ENCODE peak calls at places on chromosomes 4 and X, in ten cellular contexts. One of them, this sample, is unnamed.

GRCh38 chrX:39451061-39451460 is 646.7 kb downstream of the BCOR start:
- DNase-seq in lower lobe of right lung: no peak
- DNase-seq in neural progenitor cell: no peak
- DNase-seq in CD8-positive, alpha-beta T cell: no peak
- DNase-seq in colonic mucosa: no peak
- DNase-seq in ovary: peak; percentile 29
- DNase-seq in heart left ventricle: no peak
- DNase-seq in IMR-90: no peak
- DNase-seq in stomach: no peak
- DNase-seq in right atrium auricular region: no peak
- DNase-seq in this sample: no peak

GRCh38 chrX:63529961-63530360 is 178.8 kb upstream of the SPIN4 start:
- DNase-seq in lower lobe of right lung: no peak
- DNase-seq in neural progenitor cell: no peak
- DNase-seq in CD8-positive, alpha-beta T cell: no peak
- DNase-seq in colonic mucosa: no peak
- DNase-seq in ovary: no peak
- DNase-seq in heart left ventricle: no peak
- DNase-seq in IMR-90: no peak
- DNase-seq in stomach: no peak
- DNase-seq in right atrium auricular region: no peak
- DNase-seq in this sample: no peak

GRCh38 chrX:74449322-74449936 is 28.1 kb downstream of the SLC16A2 start:
- DNase-seq in lower lobe of right lung: no peak
- DNase-seq in neural progenitor cell: no peak
- DNase-seq in CD8-positive, alpha-beta T cell: peak; percentile 60
- DNase-seq in colonic mucosa: no peak
- DNase-seq in ovary: no peak
- DNase-seq in heart left ventricle: no peak
- DNase-seq in IMR-90: peak; percentile 6
- DNase-seq in stomach: peak; percentile 38
- DNase-seq in right atrium auricular region: no peak
- DNase-seq in this sample: peak; percentile 17

GRCh38 chr4:100811046-100811445 is 293.2 kb upstream of the EMCN start:
- DNase-seq in lower lobe of right lung: no peak
- DNase-seq in neural progenitor cell: peak; percentile 74
- DNase-seq in CD8-positive, alpha-beta T cell: no peak
- DNase-seq in colonic mucosa: no peak
- DNase-seq in ovary: no peak
- DNase-seq in heart left ventricle: no peak
- DNase-seq in IMR-90: no peak
- DNase-seq in stomach: no peak
- DNase-seq in right atrium auricular region: no peak
- DNase-seq in this sample: no peak

GRCh38 chr4:139833131-139833930 is 167.7 kb downstream of the MGST2 start:
- DNase-seq in lower lobe of right lung: no peak
- DNase-seq in neural progenitor cell: no peak
- DNase-seq in CD8-positive, alpha-beta T cell: no peak
- DNase-seq in colonic mucosa: no peak
- DNase-seq in ovary: no peak
- DNase-seq in heart left ventricle: no peak
- DNase-seq in IMR-90: no peak
- DNase-seq in stomach: no peak
- DNase-seq in right atrium auricular region: no peak
- DNase-seq in this sample: no peak

GRCh38 chrX:57528670-57529255 is 63.0 kb upstream of the ZXDB start:
- DNase-seq in lower lobe of right lung: no peak
- DNase-seq in neural progenitor cell: peak; percentile 23
- DNase-seq in CD8-positive, alpha-beta T cell: no peak
- DNase-seq in colonic mucosa: peak; percentile 18
- DNase-seq in ovary: no peak
- DNase-seq in heart left ventricle: no peak
- DNase-seq in IMR-90: peak; percentile 1
- DNase-seq in stomach: no peak
- DNase-seq in right atrium auricular region: no peak
- DNase-seq in this sample: no peak

GRCh38 chrX:14913241-14913640 is 40.0 kb downstream of the MOSPD2 start:
- DNase-seq in lower lobe of right lung: no peak
- DNase-seq in neural progenitor cell: no peak
- DNase-seq in CD8-positive, alpha-beta T cell: no peak
- DNase-seq in colonic mucosa: no peak
- DNase-seq in ovary: no peak
- DNase-seq in heart left ventricle: no peak
- DNase-seq in IMR-90: peak; percentile 22
- DNase-seq in stomach: no peak
- DNase-seq in right atrium auricular region: no peak
- DNase-seq in this sample: no peak

GRCh38 chr4:127143460-127144190 is 489.1 kb upstream of the INTU start:
- DNase-seq in lower lobe of right lung: no peak
- DNase-seq in neural progenitor cell: no peak
- DNase-seq in CD8-positive, alpha-beta T cell: no peak
- DNase-seq in colonic mucosa: no peak
- DNase-seq in ovary: no peak
- DNase-seq in heart left ventricle: no peak
- DNase-seq in IMR-90: peak; percentile 77
- DNase-seq in stomach: no peak
- DNase-seq in right atrium auricular region: no peak
- DNase-seq in this sample: peak; percentile 3

GRCh38 chrX:13476384-13476783 is 93.0 kb upstream of the EGFL6 start:
- DNase-seq in lower lobe of right lung: no peak
- DNase-seq in neural progenitor cell: no peak
- DNase-seq in CD8-positive, alpha-beta T cell: no peak
- DNase-seq in colonic mucosa: no peak
- DNase-seq in ovary: no peak
- DNase-seq in heart left ventricle: no peak
- DNase-seq in IMR-90: no peak
- DNase-seq in stomach: no peak
- DNase-seq in right atrium auricular region: no peak
- DNase-seq in this sample: no peak

GRCh38 chr4:121226362-121226761 is 62.2 kb upstream of the TNIP3 start:
- DNase-seq in lower lobe of right lung: no peak
- DNase-seq in neural progenitor cell: peak; percentile 37
- DNase-seq in CD8-positive, alpha-beta T cell: no peak
- DNase-seq in colonic mucosa: no peak
- DNase-seq in ovary: no peak
- DNase-seq in heart left ventricle: no peak
- DNase-seq in IMR-90: no peak
- DNase-seq in stomach: no peak
- DNase-seq in right atrium auricular region: no peak
- DNase-seq in this sample: no peak

GRCh38 chr4:175127314-175127713 is 209.2 kb downstream of the ADAM29 start:
- DNase-seq in lower lobe of right lung: no peak
- DNase-seq in neural progenitor cell: no peak
- DNase-seq in CD8-positive, alpha-beta T cell: no peak
- DNase-seq in colonic mucosa: no peak
- DNase-seq in ovary: no peak
- DNase-seq in heart left ventricle: no peak
- DNase-seq in IMR-90: peak; percentile 35
- DNase-seq in stomach: no peak
- DNase-seq in right atrium auricular region: no peak
- DNase-seq in this sample: no peak

GRCh38 chr4:150323551-150324325 is 245.5 kb downstream of the DCLK2 start:
- DNase-seq in lower lobe of right lung: no peak
- DNase-seq in neural progenitor cell: peak; percentile 42
- DNase-seq in CD8-positive, alpha-beta T cell: no peak
- DNase-seq in colonic mucosa: no peak
- DNase-seq in ovary: no peak
- DNase-seq in heart left ventricle: peak; percentile 24
- DNase-seq in IMR-90: peak; percentile 49
- DNase-seq in stomach: no peak
- DNase-seq in right atrium auricular region: no peak
- DNase-seq in this sample: no peak

GRCh38 chr4:78776729-78777555 is 792 bp downstream of the BMP2K start:
- DNase-seq in lower lobe of right lung: peak; percentile 64
- DNase-seq in neural progenitor cell: peak; percentile 80
- DNase-seq in CD8-positive, alpha-beta T cell: peak; percentile 66
- DNase-seq in colonic mucosa: peak; percentile 62
- DNase-seq in ovary: peak; percentile 9
- DNase-seq in heart left ventricle: peak; percentile 60
- DNase-seq in IMR-90: peak; percentile 71
- DNase-seq in stomach: peak; percentile 39
- DNase-seq in right atrium auricular region: peak; percentile 74
- DNase-seq in this sample: peak; percentile 82

GRCh38 chrX:17824980-17825379 is 36.1 kb downstream of the RAI2 start:
- DNase-seq in lower lobe of right lung: no peak
- DNase-seq in neural progenitor cell: no peak
- DNase-seq in CD8-positive, alpha-beta T cell: no peak
- DNase-seq in colonic mucosa: no peak
- DNase-seq in ovary: no peak
- DNase-seq in heart left ventricle: no peak
- DNase-seq in IMR-90: no peak
- DNase-seq in stomach: no peak
- DNase-seq in right atrium auricular region: no peak
- DNase-seq in this sample: no peak

GRCh38 chr4:153138736-153139135 is 65.5 kb upstream of the TRIM2 start:
- DNase-seq in lower lobe of right lung: no peak
- DNase-seq in neural progenitor cell: no peak
- DNase-seq in CD8-positive, alpha-beta T cell: no peak
- DNase-seq in colonic mucosa: no peak
- DNase-seq in ovary: no peak
- DNase-seq in heart left ventricle: no peak
- DNase-seq in IMR-90: no peak
- DNase-seq in stomach: peak; percentile 52
- DNase-seq in right atrium auricular region: no peak
- DNase-seq in this sample: no peak

GRCh38 chr4:15976456-15977096 is 13.6 kb upstream of the FGFBP2 start:
- DNase-seq in lower lobe of right lung: no peak
- DNase-seq in neural progenitor cell: peak; percentile 18
- DNase-seq in CD8-positive, alpha-beta T cell: no peak
- DNase-seq in colonic mucosa: no peak
- DNase-seq in ovary: no peak
- DNase-seq in heart left ventricle: no peak
- DNase-seq in IMR-90: no peak
- DNase-seq in stomach: no peak
- DNase-seq in right atrium auricular region: no peak
- DNase-seq in this sample: no peak

GRCh38 chr4:74805601-74806000 is 11.3 kb upstream of the BTC start:
- DNase-seq in lower lobe of right lung: no peak
- DNase-seq in neural progenitor cell: no peak
- DNase-seq in CD8-positive, alpha-beta T cell: no peak
- DNase-seq in colonic mucosa: no peak
- DNase-seq in ovary: no peak
- DNase-seq in heart left ventricle: no peak
- DNase-seq in IMR-90: peak; percentile 66
- DNase-seq in stomach: no peak
- DNase-seq in right atrium auricular region: no peak
- DNase-seq in this sample: peak; percentile 56

GRCh38 chrX:960821-961220 is 251.6 kb downstream of the CRLF2 start:
- DNase-seq in lower lobe of right lung: no peak
- DNase-seq in neural progenitor cell: peak; percentile 68
- DNase-seq in CD8-positive, alpha-beta T cell: peak; percentile 5
- DNase-seq in colonic mucosa: no peak
- DNase-seq in ovary: no peak
- DNase-seq in heart left ventricle: no peak
- DNase-seq in IMR-90: no peak
- DNase-seq in stomach: no peak
- DNase-seq in right atrium auricular region: no peak
- DNase-seq in this sample: no peak

GRCh38 chrX:106999002-106999975 is 723 bp downstream of the MORC4 start:
- DNase-seq in lower lobe of right lung: peak; percentile 53
- DNase-seq in neural progenitor cell: peak; percentile 60
- DNase-seq in CD8-positive, alpha-beta T cell: peak; percentile 61
- DNase-seq in colonic mucosa: peak; percentile 65
- DNase-seq in ovary: peak; percentile 20
- DNase-seq in heart left ventricle: peak; percentile 60
- DNase-seq in IMR-90: peak; percentile 49
- DNase-seq in stomach: peak; percentile 56
- DNase-seq in right atrium auricular region: peak; percentile 72
- DNase-seq in this sample: peak; percentile 34
- TF ChIP-seq CTCF in lower lobe of right lung: peak; percentile 43
- TF ChIP-seq CTCF in neural progenitor cell: peak; percentile 49
- TF ChIP-seq CTCF in CD8-positive, alpha-beta T cell: no peak
- TF ChIP-seq CTCF in colonic mucosa: peak; percentile 24
- TF ChIP-seq CTCF in ovary: peak; percentile 22
- TF ChIP-seq CTCF in heart left ventricle: peak; percentile 60
- TF ChIP-seq CTCF in IMR-90: peak; percentile 53
- TF ChIP-seq CTCF in stomach: peak; percentile 14
- TF ChIP-seq CTCF in right atrium auricular region: peak; percentile 63
- TF ChIP-seq CTCF in this sample: peak; percentile 66

GRCh38 chr4:22094217-22094616 is 145.6 kb upstream of the KCNIP4 start:
- DNase-seq in lower lobe of right lung: no peak
- DNase-seq in neural progenitor cell: no peak
- DNase-seq in CD8-positive, alpha-beta T cell: no peak
- DNase-seq in colonic mucosa: no peak
- DNase-seq in ovary: no peak
- DNase-seq in heart left ventricle: no peak
- DNase-seq in IMR-90: no peak
- DNase-seq in stomach: no peak
- DNase-seq in right atrium auricular region: no peak
- DNase-seq in this sample: no peak
- H3K27ac ChIP-seq in lower lobe of right lung: no peak overlapping the region
- H3K27ac ChIP-seq in neural progenitor cell: no peak overlapping the region
- H3K27ac ChIP-seq in CD8-positive, alpha-beta T cell: no peak overlapping the region
- H3K27ac ChIP-seq in colonic mucosa: no peak overlapping the region
- H3K27ac ChIP-seq in ovary: no peak overlapping the region
- H3K27ac ChIP-seq in heart left ventricle: no peak overlapping the region
- H3K27ac ChIP-seq in IMR-90: no peak overlapping the region
- H3K27ac ChIP-seq in stomach: no peak overlapping the region
- H3K27ac ChIP-seq in right atrium auricular region: no peak overlapping the region
- H3K27ac ChIP-seq in this sample: no peak overlapping the region

GRCh38 chr4:13907255-13907751 is 279.8 kb upstream of the BOD1L1 start:
- DNase-seq in lower lobe of right lung: no peak
- DNase-seq in neural progenitor cell: no peak
- DNase-seq in CD8-positive, alpha-beta T cell: no peak
- DNase-seq in colonic mucosa: no peak
- DNase-seq in ovary: no peak
- DNase-seq in heart left ventricle: no peak
- DNase-seq in IMR-90: peak; percentile 99
- DNase-seq in stomach: no peak
- DNase-seq in right atrium auricular region: no peak
- DNase-seq in this sample: peak; percentile 87
- TF ChIP-seq CTCF in lower lobe of right lung: no peak
- TF ChIP-seq CTCF in neural progenitor cell: peak; percentile 13
- TF ChIP-seq CTCF in CD8-positive, alpha-beta T cell: no peak
- TF ChIP-seq CTCF in colonic mucosa: no peak
- TF ChIP-seq CTCF in ovary: no peak
- TF ChIP-seq CTCF in heart left ventricle: peak; percentile 18
- TF ChIP-seq CTCF in IMR-90: peak; percentile 60
- TF ChIP-seq CTCF in stomach: no peak
- TF ChIP-seq CTCF in right atrium auricular region: peak; percentile 36
- TF ChIP-seq CTCF in this sample: no peak

DNA sequence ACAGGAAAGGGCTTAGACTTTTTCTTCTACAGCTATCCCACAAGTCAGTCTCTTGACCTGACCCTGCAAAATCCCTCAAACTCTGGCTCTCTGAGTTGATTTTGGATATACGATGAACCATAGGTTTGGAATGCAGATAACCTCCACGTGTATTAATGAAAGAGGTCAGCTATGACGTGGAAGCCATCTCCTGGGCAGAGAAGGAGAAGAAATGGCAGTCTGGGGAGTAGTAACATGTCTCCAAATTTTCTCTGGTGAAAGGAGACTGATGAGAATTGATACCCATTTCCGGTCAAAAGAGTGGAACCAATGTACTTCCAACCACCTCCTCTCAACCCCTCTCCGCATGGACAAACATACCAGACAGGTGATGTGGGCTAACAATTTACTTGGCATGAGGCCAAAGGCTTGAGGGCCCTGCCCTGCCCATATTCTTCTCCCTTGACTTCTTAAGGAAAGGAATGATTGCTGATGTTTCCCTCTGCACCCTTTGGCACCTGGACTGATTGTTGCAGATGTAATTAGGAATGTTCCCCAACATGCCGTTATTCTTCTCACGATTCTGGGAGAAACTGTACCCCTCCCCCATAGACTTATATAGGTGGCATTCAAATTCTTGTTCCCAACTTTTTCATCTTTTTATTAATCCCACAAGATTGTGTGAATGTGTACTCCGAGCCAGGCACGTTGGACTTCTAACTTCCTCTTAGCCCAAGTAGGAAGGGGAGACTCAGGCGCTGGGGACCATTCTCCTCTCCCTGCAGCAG is 580 bp upstream of the PLS3 start:
- DNase-seq in lower lobe of right lung: no peak
- DNase-seq in neural progenitor cell: no peak
- DNase-seq in CD8-positive, alpha-beta T cell: no peak
- DNase-seq in colonic mucosa: peak; percentile 24
- DNase-seq in ovary: no peak
- DNase-seq in heart left ventricle: no peak
- DNase-seq in IMR-90: peak; percentile 75
- DNase-seq in stomach: no peak
- DNase-seq in right atrium auricular region: no peak
- DNase-seq in this sample: peak; percentile 67
- H3K27ac ChIP-seq in lower lobe of right lung: peak overlapping the region; percentile 89
- H3K27ac ChIP-seq in neural progenitor cell: no peak overlapping the region
- H3K27ac ChIP-seq in CD8-positive, alpha-beta T cell: no peak overlapping the region
- H3K27ac ChIP-seq in colonic mucosa: peak overlapping the region; percentile 65
- H3K27ac ChIP-seq in ovary: no peak overlapping the region
- H3K27ac ChIP-seq in heart left ventricle: peak overlapping the region; percentile 96
- H3K27ac ChIP-seq in IMR-90: peak overlapping the region; percentile 99
- H3K27ac ChIP-seq in stomach: peak overlapping the region; percentile 90
- H3K27ac ChIP-seq in right atrium auricular region: peak overlapping the region; percentile 82
- H3K27ac ChIP-seq in this sample: peak overlapping the region; percentile 96

This sample was measured in RWPE1.